ENCODE peak calls at places on chromosome 15, in four cellular contexts. B is OCI-LY7, R is fibroblast of mammary gland, C is fibroblast of lung. U is an unnamed sample.

GRCh38 chr15:77002436-77002835 is 7.5 kb downstream of the PSTPIP1 start:
- DNase-seq in B (peak), R (no peak), C (peak), U (no peak)

GRCh38 chr15:67783303-67783702 is 42.0 kb upstream of the SKOR1 start:
- DNase-seq in R (no peak), B (peak), C (no peak), U (peak)

GRCh38 chr15:46525984-46526725 is 891.3 kb downstream of the SQOR start:
- DNase-seq in R (no peak), C (no peak), B (no peak), U (no peak)

GRCh38 chr15:80174017-80174746 is 21.4 kb downstream of the FAH start:
- DNase-seq in B (no peak), C (peak), R (peak), U (no peak)

GRCh38 chr15:73573572-73573971 is 59.6 kb downstream of the NPTN start:
- DNase-seq in R (peak), C (peak), B (no peak), U (no peak)

GRCh38 chr15:98805434-98806274 is 157.3 kb downstream of the IGF1R start:
- DNase-seq in R (no peak), B (no peak), C (no peak), U (no peak)

GRCh38 chr15:66751579-66751978 is 49.5 kb downstream of the SMAD6 start:
- DNase-seq in B (peak), R (no peak), C (no peak), U (no peak)

GRCh38 chr15:35206060-35206675 is 121.1 kb upstream of the NANOGP8 start:
- DNase-seq in R (peak), C (peak), B (peak), U (peak)

GRCh38 chr15:68310178-68310810 is 32.7 kb downstream of the FEM1B start:
- DNase-seq in R (no peak), C (no peak), B (no peak), U (no peak)

GRCh38 chr15:67413770-67414429 is 107.0 kb upstream of the C15orf61 start:
- DNase-seq in B (no peak), R (peak), C (peak), U (no peak)

GRCh38 chr15:72967397-72967796 is 84.9 kb upstream of the NEO1 start:
- DNase-seq in B (no peak), C (no peak), R (no peak), U (no peak)

GRCh38 chr15:75176404-75176761 is 25.3 kb upstream of the C15orf39 start:
- DNase-seq in R (no peak), B (no peak), C (no peak), U (no peak)

GRCh38 chr15:78243076-78243475 is 8.7 kb upstream of the ACSBG1 start:
- DNase-seq in B (no peak), C (no peak), R (no peak), U (no peak)

GRCh38 chr15:79543097-79543496 is 111.0 kb downstream of the MINAR1 start:
- DNase-seq in C (no peak), R (no peak), B (no peak), U (no peak)

GRCh38 chr15:26892678-26893077 is 25.8 kb downstream of the GABRA5 start:
- DNase-seq in R (no peak), C (no peak), B (no peak), U (no peak)

GRCh38 chr15:27685638-27686037 is 413.5 kb downstream of the OCA2 start:
- DNase-seq in R (no peak), C (no peak), B (no peak), U (no peak)

GRCh38 chr15:36896949-36897348 is 203.4 kb downstream of the MEIS2 start:
- DNase-seq in R (no peak), C (no peak), B (no peak), U (no peak)

GRCh38 chr15:63109498-63110290 is 12.0 kb upstream of the LACTB start:
- DNase-seq in B (no peak), R (peak), C (peak), U (peak)

GRCh38 chr15:49187537-49188245 is 17.6 kb downstream of the GALK2 start:
- DNase-seq in B (no peak), C (peak), R (peak), U (no peak)

GRCh38 chr15:90838066-90838465 is 30.3 kb upstream of the FURIN start:
- DNase-seq in B (no peak), R (no peak), C (no peak), U (no peak)

GRCh38 chr15:101000271-101000681 is 81.1 kb downstream of the LRRK1 start:
- DNase-seq in C (peak), R (no peak), B (no peak), U (no peak)

GRCh38 chr15:65660927-65661326 is 39.2 kb downstream of the SLC24A1 start:
- DNase-seq in R (peak), C (no peak), B (no peak), U (no peak)

GRCh38 chr15:81235781-81236507 is 39.3 kb downstream of the IL16 start:
- DNase-seq in C (peak), B (no peak), R (peak), U (no peak)

GRCh38 chr15:73328149-73328820 is 40.5 kb downstream of the HCN4 start:
- DNase-seq in C (no peak), B (no peak), R (no peak), U (no peak)

GRCh38 chr15:74253276-74253921 is 17.3 kb downstream of the CCDC33 start:
- DNase-seq in R (no peak), C (peak), B (peak), U (no peak)

DNA sequence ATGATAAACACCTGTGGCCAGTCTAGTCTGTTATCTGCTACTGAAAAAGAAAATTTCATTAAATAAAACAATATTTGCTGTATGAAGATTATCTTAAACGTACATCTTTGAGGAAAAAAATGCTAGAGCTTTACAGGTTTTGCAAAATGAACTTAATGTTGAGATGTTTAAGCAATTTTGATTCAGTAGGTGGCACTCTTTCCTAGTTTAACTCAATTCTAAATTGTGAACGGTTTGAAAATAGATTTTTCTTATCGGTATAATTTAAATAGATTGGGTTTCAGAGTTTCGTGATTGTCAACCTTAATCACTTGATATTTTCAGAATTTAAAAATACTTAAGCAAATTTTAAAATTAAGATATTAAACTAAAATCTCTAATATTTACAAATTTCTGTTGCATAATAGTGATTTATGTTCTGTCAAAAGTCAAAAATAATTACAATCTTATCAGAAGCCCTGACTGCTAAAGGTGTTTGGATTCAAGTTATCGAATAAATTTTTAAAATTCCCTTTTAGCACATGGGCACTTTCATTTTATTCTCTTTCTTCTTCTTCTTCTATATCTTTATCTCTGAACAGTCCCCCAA is 7.0 kb upstream of the RNF111 start:
- DNase-seq in C (peak), B (peak), R (peak), U (peak)
- TF ChIP-seq CTCF in C (no peak), B (peak), R (peak), U (peak)

DNA sequence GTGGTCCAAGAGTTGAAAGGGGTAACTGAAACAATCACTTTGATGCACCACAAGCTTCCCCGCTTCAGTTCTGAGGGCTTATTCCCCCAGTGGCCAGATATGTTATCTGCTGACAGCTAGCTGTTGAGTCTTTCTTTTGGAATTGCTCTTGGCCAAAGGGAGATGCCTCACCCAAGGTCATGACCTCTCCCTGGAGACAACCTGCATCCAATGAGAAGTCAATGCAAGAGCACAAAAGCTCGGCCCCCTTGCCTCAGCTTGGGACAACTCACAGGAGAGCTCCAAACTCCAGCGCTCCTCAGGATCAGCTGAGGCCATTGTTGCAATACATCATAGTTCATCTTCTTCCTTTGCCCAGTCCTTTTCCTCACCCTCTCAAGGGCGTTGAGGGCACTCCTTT is 31.0 kb upstream of the THBS1 start:
- DNase-seq in R (no peak), C (no peak), B (no peak), U (no peak)
- TF ChIP-seq CTCF in R (no peak), C (no peak), B (no peak), U (no peak)

GRCh38 chr15:87489902-87490301 is 766.6 kb downstream of the NTRK3 start:
- DNase-seq in R (no peak), B (no peak), C (no peak), U (no peak)
- TF ChIP-seq CTCF in R (no peak), B (no peak), C (no peak), U (no peak)

GRCh38 chr15:70249616-70250015 is 151.9 kb upstream of the TLE3 start:
- DNase-seq in B (no peak), C (no peak), R (no peak), U (no peak)

GRCh38 chr15:70251246-70251990 is 153.7 kb upstream of the TLE3 start:
- DNase-seq in R (no peak), C (no peak), B (no peak), U (no peak)

GRCh38 chr15:70252056-70252935 is 154.6 kb upstream of the TLE3 start:
- DNase-seq in B (no peak), R (no peak), C (no peak), U (no peak)

GRCh38 chr15:70248116-70249025 is 150.7 kb upstream of the TLE3 start:
- DNase-seq in R (no peak), B (no peak), C (no peak), U (no peak)

DNA sequence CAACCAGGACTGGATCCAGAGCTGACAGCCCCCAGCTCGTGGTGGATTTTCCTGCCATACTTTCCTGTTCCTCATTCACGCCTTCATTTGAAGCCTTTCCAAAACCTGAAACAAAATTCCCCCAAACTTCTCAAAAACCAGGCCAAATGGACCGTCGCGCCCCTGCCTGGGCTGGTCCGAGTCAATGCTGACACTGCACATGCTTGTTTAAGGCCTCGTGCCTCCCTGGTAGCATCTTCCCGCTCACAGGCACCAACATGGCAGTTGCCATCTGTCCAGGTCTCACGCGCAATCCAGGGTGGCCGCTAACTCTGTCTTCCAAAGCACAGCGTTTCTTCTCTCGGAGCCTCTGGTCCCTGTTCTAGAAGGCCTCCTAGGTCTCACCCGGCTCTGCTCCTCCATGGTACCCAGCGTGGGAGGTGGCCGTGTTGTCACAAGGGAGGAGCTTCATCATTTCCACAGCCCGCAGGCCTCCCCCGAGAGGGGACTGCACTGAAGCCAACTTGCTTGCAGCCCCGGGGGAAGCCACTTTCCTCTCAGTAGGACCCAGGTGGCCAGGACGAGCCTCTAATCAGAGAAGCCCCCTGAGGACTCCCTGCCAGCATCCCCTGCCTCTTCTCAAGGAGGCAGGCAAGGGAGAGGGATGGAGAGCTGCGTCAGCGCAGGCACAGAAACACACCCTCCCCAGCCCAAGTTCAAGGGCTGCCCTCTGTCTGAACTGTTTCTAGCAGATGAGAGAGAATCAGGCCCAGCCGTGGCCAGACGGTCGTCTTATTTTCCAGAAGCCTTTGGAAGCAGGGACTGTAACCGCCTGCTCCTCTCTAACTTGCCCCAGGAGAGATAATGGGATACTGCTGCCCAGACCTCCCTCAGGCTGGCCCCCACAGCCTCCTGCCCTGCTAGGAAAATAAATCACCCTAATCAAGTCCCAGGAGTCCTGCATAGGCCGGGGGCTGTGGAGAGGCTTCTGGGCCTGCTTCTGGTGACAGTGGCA is 152.8 kb upstream of the TLE3 start:
- DNase-seq in B (no peak), R (no peak), C (no peak), U (no peak)
- TF ChIP-seq CTCF in B (no peak), R (no peak), C (no peak), U (no peak)

DNA sequence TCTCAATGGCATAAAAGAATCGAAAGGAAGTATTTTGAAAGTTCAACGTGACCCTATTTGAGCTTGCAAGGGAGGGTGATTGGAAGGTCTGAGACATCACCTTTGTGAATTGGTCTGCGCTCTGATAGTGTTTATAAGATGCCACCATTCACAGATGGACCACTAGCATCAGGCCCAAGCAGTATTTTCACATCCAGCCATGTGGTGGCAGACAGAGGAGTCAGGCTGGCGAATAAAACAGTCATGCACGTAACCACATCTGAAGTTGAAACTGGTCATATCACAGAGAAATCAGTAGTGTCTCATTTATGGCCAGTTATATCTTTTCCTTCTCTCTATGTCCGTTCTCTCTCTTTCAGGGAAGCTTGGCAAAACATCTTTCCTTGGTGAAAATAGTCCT is 170.1 kb upstream of the ONECUT1 start:
- DNase-seq in R (no peak), B (no peak), C (no peak), U (no peak)
- TF ChIP-seq CTCF in R (no peak), B (no peak), C (no peak), U (no peak)

DNA sequence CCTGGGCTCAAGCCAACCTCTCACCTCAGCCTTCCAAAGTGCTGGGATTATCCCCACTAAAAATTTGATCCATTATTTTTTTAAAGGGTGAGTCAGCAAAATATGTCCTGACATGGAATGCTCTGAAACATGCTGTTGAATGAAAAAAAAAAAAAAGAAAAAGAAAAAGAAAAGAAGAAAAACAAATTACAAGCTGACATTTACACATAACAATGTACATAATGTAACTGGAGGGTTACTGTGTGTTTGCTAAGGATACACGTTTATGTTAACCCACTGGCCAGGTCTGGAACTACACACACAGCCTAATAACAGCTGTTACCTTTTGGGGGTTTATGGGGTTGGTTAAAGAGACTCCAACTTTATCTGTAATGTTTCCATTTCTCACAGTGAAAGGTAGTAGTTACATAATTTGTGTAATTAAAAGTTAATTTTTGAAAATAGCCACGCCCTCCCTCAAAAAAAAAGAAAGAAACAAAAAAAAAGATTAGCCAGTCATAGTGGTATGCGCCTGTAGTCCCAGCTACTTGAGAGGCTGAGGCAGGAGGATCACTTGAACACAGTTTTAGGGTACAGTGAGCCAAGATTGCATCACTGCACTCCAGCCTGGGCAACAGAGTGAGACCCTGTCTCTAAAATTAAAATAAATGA is 3.1 kb upstream of the MESP2 start:
- DNase-seq in C (peak), R (no peak), B (peak), U (no peak)
- TF ChIP-seq CTCF in C (peak), R (peak), B (peak), U (no peak)

GRCh38 chr15:31569836-31570235 is 243.2 kb downstream of the KLF13 start:
- DNase-seq in C (no peak), R (no peak), B (no peak), U (no peak)

GRCh38 chr15:31570591-31570990 is 244.0 kb downstream of the KLF13 start:
- DNase-seq in R (no peak), B (no peak), C (no peak), U (no peak)

GRCh38 chr15:31574761-31575160 is 248.1 kb downstream of the KLF13 start:
- DNase-seq in R (no peak), B (no peak), C (no peak), U (no peak)

GRCh38 chr15:31573759-31574158 is 247.1 kb downstream of the KLF13 start:
- DNase-seq in R (no peak), C (no peak), B (no peak), U (no peak)

DNA sequence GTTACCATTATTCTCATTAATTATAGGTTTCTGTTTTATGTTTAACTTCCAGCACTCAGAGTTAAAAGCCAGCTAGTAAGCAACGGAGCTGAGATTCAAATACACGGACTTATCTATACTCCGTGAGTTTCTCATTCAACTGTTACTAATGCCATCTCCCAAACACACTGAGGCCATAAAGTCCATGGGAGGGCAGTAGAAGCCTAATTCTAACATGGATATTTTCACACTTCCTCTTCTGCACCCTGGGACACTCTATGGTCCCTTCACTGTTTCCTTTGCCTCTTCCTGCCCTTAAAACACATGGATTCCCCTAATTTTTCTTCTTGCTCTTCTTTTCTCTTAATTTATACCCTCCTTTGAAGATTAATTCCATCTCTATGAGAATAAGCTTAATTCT is 245.0 kb downstream of the KLF13 start:
- DNase-seq in R (no peak), C (no peak), B (no peak), U (no peak)
- TF ChIP-seq CTCF in R (no peak), C (peak), B (peak), U (no peak)

GRCh38 chr15:41341519-41341918 is 8.8 kb downstream of the NUSAP1 start:
- DNase-seq in B (no peak), R (peak), C (peak), U (no peak)
- TF ChIP-seq CTCF in B (no peak), R (no peak), C (no peak), U (no peak)

DNA sequence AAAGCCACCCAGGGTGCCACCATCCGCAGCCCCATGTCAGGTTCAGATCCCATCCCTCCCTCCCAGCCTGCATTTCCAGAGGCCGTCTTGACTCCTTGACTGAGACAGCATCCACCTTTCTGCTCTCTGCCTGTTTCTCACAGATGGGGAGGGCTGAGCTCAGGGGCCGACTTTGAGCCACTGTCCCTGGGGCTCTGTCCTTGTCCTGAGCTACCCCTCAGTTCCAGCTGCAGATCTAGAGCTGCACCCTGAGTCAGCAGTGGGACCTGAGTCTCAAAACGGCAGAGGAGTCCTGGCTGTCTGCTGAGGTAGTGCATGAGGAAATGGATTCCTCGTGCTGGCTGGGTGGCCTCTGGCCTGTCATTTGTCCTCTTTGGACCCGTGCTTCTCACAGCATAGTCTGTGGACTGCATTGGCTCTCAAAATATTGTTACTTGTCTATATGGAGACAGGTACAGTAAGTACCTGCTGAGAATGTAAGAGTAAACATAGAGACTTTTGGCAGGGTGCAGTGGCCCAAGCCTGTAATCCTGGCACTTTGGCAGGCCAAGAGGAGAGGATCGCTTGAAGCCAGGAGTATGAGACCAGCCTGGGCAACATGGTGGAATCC is 22.3 kb downstream of the RPLP1 start:
- DNase-seq in B (no peak), C (no peak), R (no peak), U (no peak)
- TF ChIP-seq CTCF in B (no peak), C (no peak), R (no peak), U (no peak)

GRCh38 chr15:96324900-96325299 is 5.6 kb upstream of the NR2F2 start:
- DNase-seq in C (peak), B (no peak), R (peak), U (no peak)
- TF ChIP-seq CTCF in C (no peak), B (no peak), R (no peak), U (no peak)